ENCODE peak calls at places on chromosome 15, in seven cellular contexts. One of them, this sample, is unnamed.

GRCh38 chr15:54915382-54915781 is 281.4 kb downstream of the RSL24D1 start:
- DNase-seq in spleen: no peak
- DNase-seq in heart right ventricle: no peak
- DNase-seq in A549: no peak
- DNase-seq in neuronal stem cell: no peak
- DNase-seq in cardiac muscle cell: no peak
- DNase-seq in body of pancreas: no peak
- DNase-seq in this sample: no peak

GRCh38 chr15:63909819-63910437 is 76.2 kb upstream of the HERC1 start:
- DNase-seq in spleen: peak; percentile 30
- DNase-seq in heart right ventricle: no peak
- DNase-seq in A549: no peak
- DNase-seq in neuronal stem cell: no peak
- DNase-seq in cardiac muscle cell: no peak
- DNase-seq in body of pancreas: no peak
- DNase-seq in this sample: no peak

GRCh38 chr15:46576611-46577010 is 941.8 kb downstream of the SQOR start:
- DNase-seq in spleen: no peak
- DNase-seq in heart right ventricle: no peak
- DNase-seq in A549: no peak
- DNase-seq in neuronal stem cell: no peak
- DNase-seq in cardiac muscle cell: no peak
- DNase-seq in body of pancreas: no peak
- DNase-seq in this sample: no peak

GRCh38 chr15:78457101-78457500 is 19.1 kb downstream of the IREB2 start:
- DNase-seq in spleen: no peak
- DNase-seq in heart right ventricle: no peak
- DNase-seq in A549: peak; percentile 21
- DNase-seq in neuronal stem cell: no peak
- DNase-seq in cardiac muscle cell: no peak
- DNase-seq in body of pancreas: no peak
- DNase-seq in this sample: no peak

GRCh38 chr15:52780172-52780980 is 9.8 kb downstream of the ONECUT1 start:
- DNase-seq in spleen: peak; percentile 81
- DNase-seq in heart right ventricle: peak; percentile 57
- DNase-seq in A549: peak; percentile 64
- DNase-seq in neuronal stem cell: peak; percentile 67
- DNase-seq in cardiac muscle cell: peak; percentile 68
- DNase-seq in body of pancreas: peak; percentile 84
- DNase-seq in this sample: no peak

GRCh38 chr15:48946088-48946839 is 17.5 kb downstream of the SHC4 start:
- DNase-seq in spleen: no peak
- DNase-seq in heart right ventricle: no peak
- DNase-seq in A549: peak; percentile 4
- DNase-seq in neuronal stem cell: no peak
- DNase-seq in cardiac muscle cell: no peak
- DNase-seq in body of pancreas: no peak
- DNase-seq in this sample: no peak

GRCh38 chr15:75349851-75350588 is 3.2 kb downstream of the NEIL1 start:
- DNase-seq in spleen: peak; percentile 93
- DNase-seq in heart right ventricle: no peak
- DNase-seq in A549: no peak
- DNase-seq in neuronal stem cell: no peak
- DNase-seq in cardiac muscle cell: no peak
- DNase-seq in body of pancreas: no peak
- DNase-seq in this sample: no peak

GRCh38 chr15:50786871-50787270 is 21.4 kb upstream of the SPPL2A start:
- DNase-seq in spleen: no peak
- DNase-seq in heart right ventricle: no peak
- DNase-seq in A549: no peak
- DNase-seq in neuronal stem cell: no peak
- DNase-seq in cardiac muscle cell: no peak
- DNase-seq in body of pancreas: no peak
- DNase-seq in this sample: no peak

GRCh38 chr15:48494646-48495045 is 150.9 kb downstream of the FBN1 start:
- DNase-seq in spleen: no peak
- DNase-seq in heart right ventricle: no peak
- DNase-seq in A549: no peak
- DNase-seq in neuronal stem cell: no peak
- DNase-seq in cardiac muscle cell: no peak
- DNase-seq in body of pancreas: no peak
- DNase-seq in this sample: no peak

GRCh38 chr15:40427188-40427587 is 13.6 kb upstream of the BAHD1 start:
- DNase-seq in spleen: no peak
- DNase-seq in heart right ventricle: no peak
- DNase-seq in A549: no peak
- DNase-seq in neuronal stem cell: no peak
- DNase-seq in cardiac muscle cell: no peak
- DNase-seq in body of pancreas: no peak
- DNase-seq in this sample: no peak

GRCh38 chr15:29103825-29104565 is 165.6 kb downstream of the NSMCE3 start:
- DNase-seq in spleen: peak; percentile 89
- DNase-seq in heart right ventricle: peak; percentile 77
- DNase-seq in A549: peak; percentile 70
- DNase-seq in neuronal stem cell: peak; percentile 83
- DNase-seq in cardiac muscle cell: peak; percentile 87
- DNase-seq in body of pancreas: peak; percentile 45
- DNase-seq in this sample: peak; percentile 78

GRCh38 chr15:98121514-98121913 is 161.0 kb downstream of the ARRDC4 start:
- DNase-seq in spleen: no peak
- DNase-seq in heart right ventricle: no peak
- DNase-seq in A549: no peak
- DNase-seq in neuronal stem cell: no peak
- DNase-seq in cardiac muscle cell: no peak
- DNase-seq in body of pancreas: no peak
- DNase-seq in this sample: no peak

GRCh38 chr15:95410757-95411156 is 919.7 kb upstream of the NR2F2 start:
- DNase-seq in spleen: no peak
- DNase-seq in heart right ventricle: no peak
- DNase-seq in A549: no peak
- DNase-seq in neuronal stem cell: no peak
- DNase-seq in cardiac muscle cell: no peak
- DNase-seq in body of pancreas: no peak
- DNase-seq in this sample: no peak

GRCh38 chr15:78872972-78873795 is 494 bp downstream of the MORF4L1 start:
- DNase-seq in spleen: peak; percentile 96
- DNase-seq in heart right ventricle: peak; percentile 86
- DNase-seq in A549: peak; percentile 85
- DNase-seq in neuronal stem cell: peak; percentile 92
- DNase-seq in cardiac muscle cell: peak; percentile 93
- DNase-seq in body of pancreas: peak; percentile 65
- DNase-seq in this sample: peak; percentile 87

GRCh38 chr15:89364741-89365450 is 30.3 kb upstream of the POLG start:
- DNase-seq in spleen: no peak
- DNase-seq in heart right ventricle: no peak
- DNase-seq in A549: no peak
- DNase-seq in neuronal stem cell: no peak
- DNase-seq in cardiac muscle cell: peak; percentile 56
- DNase-seq in body of pancreas: no peak
- DNase-seq in this sample: no peak

GRCh38 chr15:89364341-89364740 is 29.7 kb upstream of the POLG start:
- DNase-seq in spleen: peak; percentile 74
- DNase-seq in heart right ventricle: no peak
- DNase-seq in A549: no peak
- DNase-seq in neuronal stem cell: no peak
- DNase-seq in cardiac muscle cell: no peak
- DNase-seq in body of pancreas: no peak
- DNase-seq in this sample: no peak

GRCh38 chr15:89363133-89363532 is 28.5 kb upstream of the POLG start:
- DNase-seq in spleen: peak; percentile 28
- DNase-seq in heart right ventricle: no peak
- DNase-seq in A549: no peak
- DNase-seq in neuronal stem cell: no peak
- DNase-seq in cardiac muscle cell: no peak
- DNase-seq in body of pancreas: no peak
- DNase-seq in this sample: no peak

GRCh38 chr15:89362203-89363101 is 27.8 kb upstream of the POLG start:
- DNase-seq in spleen: peak; percentile 59
- DNase-seq in heart right ventricle: no peak
- DNase-seq in A549: no peak
- DNase-seq in neuronal stem cell: no peak
- DNase-seq in cardiac muscle cell: no peak
- DNase-seq in body of pancreas: no peak
- DNase-seq in this sample: no peak

GRCh38 chr15:89363770-89364169 is 29.1 kb upstream of the POLG start:
- DNase-seq in spleen: no peak
- DNase-seq in heart right ventricle: no peak
- DNase-seq in A549: no peak
- DNase-seq in neuronal stem cell: no peak
- DNase-seq in cardiac muscle cell: no peak
- DNase-seq in body of pancreas: no peak
- DNase-seq in this sample: no peak
- H3K4me3 ChIP-seq in spleen: no peak overlapping the region
- H3K4me3 ChIP-seq in heart right ventricle: no peak overlapping the region
- H3K4me3 ChIP-seq in A549: no peak overlapping the region
- H3K4me3 ChIP-seq in neuronal stem cell: no peak overlapping the region
- H3K4me3 ChIP-seq in cardiac muscle cell: no peak overlapping the region
- H3K4me3 ChIP-seq in body of pancreas: no peak overlapping the region
- H3K4me3 ChIP-seq in this sample: no peak overlapping the region

DNA sequence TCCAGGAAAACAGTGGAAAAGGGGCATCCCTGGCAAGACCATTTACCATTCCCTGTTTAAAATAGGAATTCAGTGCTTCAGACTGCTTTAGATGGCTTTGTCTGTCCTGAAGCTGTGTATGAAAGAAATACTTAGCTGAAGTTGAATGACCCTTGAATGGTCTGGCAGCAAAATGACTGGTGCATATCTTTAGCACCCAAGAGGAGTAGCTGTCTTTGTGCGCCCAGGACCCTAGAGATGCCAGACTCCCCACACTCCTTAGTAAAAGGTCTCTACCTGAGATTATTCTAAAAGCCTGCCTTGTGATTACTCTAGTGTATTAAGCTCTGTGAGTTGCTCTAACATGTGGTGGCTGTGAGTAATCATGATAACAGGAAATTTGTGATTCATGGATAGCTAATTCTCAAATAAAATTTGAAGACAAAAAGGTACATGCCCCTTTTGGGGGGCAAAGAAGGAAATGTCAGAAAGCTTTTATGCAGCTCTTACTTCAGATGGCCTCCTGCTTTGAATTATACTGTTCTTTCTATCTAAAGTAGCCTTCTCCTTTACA is 3.2 kb downstream of the MAPKBP1 start:
- DNase-seq in spleen: no peak
- DNase-seq in heart right ventricle: no peak
- DNase-seq in A549: no peak
- DNase-seq in neuronal stem cell: no peak
- DNase-seq in cardiac muscle cell: no peak
- DNase-seq in body of pancreas: no peak
- DNase-seq in this sample: no peak
- H3K4me1 ChIP-seq in spleen: peaks cover 88% of the 10 kb centered on the region
- H3K4me1 ChIP-seq in heart right ventricle: peaks cover 64% of the 10 kb centered on the region
- H3K4me1 ChIP-seq in A549: peaks cover 22% of the 10 kb centered on the region
- H3K4me1 ChIP-seq in neuronal stem cell: peaks cover 19% of the 10 kb centered on the region
- H3K4me1 ChIP-seq in cardiac muscle cell: peaks cover 61% of the 10 kb centered on the region
- H3K4me1 ChIP-seq in body of pancreas: peaks cover 37% of the 10 kb centered on the region
- H3K4me1 ChIP-seq in this sample: peaks cover 72% of the 10 kb centered on the region

GRCh38 chr15:58462547-58462946 is 30.8 kb downstream of the LIPC start:
- DNase-seq in spleen: no peak
- DNase-seq in heart right ventricle: no peak
- DNase-seq in A549: no peak
- DNase-seq in neuronal stem cell: no peak
- DNase-seq in cardiac muscle cell: no peak
- DNase-seq in body of pancreas: no peak
- DNase-seq in this sample: no peak

GRCh38 chr15:58463815-58464697 is 32.3 kb downstream of the LIPC start:
- DNase-seq in spleen: no peak
- DNase-seq in heart right ventricle: no peak
- DNase-seq in A549: no peak
- DNase-seq in neuronal stem cell: no peak
- DNase-seq in cardiac muscle cell: no peak
- DNase-seq in body of pancreas: no peak
- DNase-seq in this sample: no peak

GRCh38 chr15:58460872-58461271 is 29.1 kb downstream of the LIPC start:
- DNase-seq in spleen: no peak
- DNase-seq in heart right ventricle: no peak
- DNase-seq in A549: no peak
- DNase-seq in neuronal stem cell: no peak
- DNase-seq in cardiac muscle cell: no peak
- DNase-seq in body of pancreas: no peak
- DNase-seq in this sample: no peak

GRCh38 chr15:58465070-58465469 is 33.3 kb downstream of the LIPC start:
- DNase-seq in spleen: no peak
- DNase-seq in heart right ventricle: no peak
- DNase-seq in A549: no peak
- DNase-seq in neuronal stem cell: no peak
- DNase-seq in cardiac muscle cell: no peak
- DNase-seq in body of pancreas: no peak
- DNase-seq in this sample: no peak

GRCh38 chr15:58462973-58463663 is 31.3 kb downstream of the LIPC start:
- DNase-seq in spleen: no peak
- DNase-seq in heart right ventricle: no peak
- DNase-seq in A549: no peak
- DNase-seq in neuronal stem cell: no peak
- DNase-seq in cardiac muscle cell: no peak
- DNase-seq in body of pancreas: no peak
- DNase-seq in this sample: no peak
- H3K27ac ChIP-seq in spleen: no peak overlapping the region
- H3K27ac ChIP-seq in heart right ventricle: no peak overlapping the region
- H3K27ac ChIP-seq in A549: peak overlapping the region; percentile 70
- H3K27ac ChIP-seq in neuronal stem cell: no peak overlapping the region
- H3K27ac ChIP-seq in cardiac muscle cell: no peak overlapping the region
- H3K27ac ChIP-seq in body of pancreas: peak overlapping the region; percentile 19
- H3K27ac ChIP-seq in this sample: no peak overlapping the region

GRCh38 chr15:34755419-34755773 is 598 bp upstream of the GJD2 start:
- DNase-seq in spleen: no peak
- DNase-seq in heart right ventricle: no peak
- DNase-seq in A549: no peak
- DNase-seq in neuronal stem cell: no peak
- DNase-seq in cardiac muscle cell: no peak
- DNase-seq in body of pancreas: no peak
- DNase-seq in this sample: no peak

GRCh38 chr15:34754674-34755418 is at the start of gene GJD2:
- DNase-seq in spleen: no peak
- DNase-seq in heart right ventricle: no peak
- DNase-seq in A549: no peak
- DNase-seq in neuronal stem cell: peak; percentile 51
- DNase-seq in cardiac muscle cell: peak; percentile 73
- DNase-seq in body of pancreas: no peak
- DNase-seq in this sample: no peak

GRCh38 chr15:34757262-34757661 is 2.5 kb upstream of the GJD2 start:
- DNase-seq in spleen: no peak
- DNase-seq in heart right ventricle: no peak
- DNase-seq in A549: no peak
- DNase-seq in neuronal stem cell: no peak
- DNase-seq in cardiac muscle cell: no peak
- DNase-seq in body of pancreas: no peak
- DNase-seq in this sample: no peak

GRCh38 chr15:34753236-34753894 is 1.4 kb downstream of the GJD2 start:
- DNase-seq in spleen: no peak
- DNase-seq in heart right ventricle: no peak
- DNase-seq in A549: no peak
- DNase-seq in neuronal stem cell: peak; percentile 77
- DNase-seq in cardiac muscle cell: peak; percentile 86
- DNase-seq in body of pancreas: peak; percentile 29
- DNase-seq in this sample: no peak

DNA sequence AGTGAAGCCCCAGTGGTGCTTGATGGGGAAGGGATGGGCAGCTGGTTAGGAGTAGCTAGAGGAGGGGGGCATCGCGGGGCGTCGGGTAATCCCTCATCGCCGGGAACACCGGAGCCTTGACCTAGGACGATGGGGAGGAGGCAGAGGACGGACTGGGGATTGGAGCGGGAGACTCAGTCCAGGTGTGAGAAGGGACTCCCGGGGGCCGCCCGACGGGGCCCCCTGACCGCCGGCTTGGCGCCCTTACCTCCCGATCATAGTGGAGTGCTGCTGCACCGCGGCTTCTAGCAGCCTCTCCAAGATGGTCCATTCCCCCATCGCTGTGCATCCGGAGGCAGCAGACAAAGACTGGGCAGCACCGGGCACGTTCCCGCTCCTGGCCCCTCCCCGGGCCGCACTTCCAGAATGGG is 622 bp downstream of the GJD2 start:
- DNase-seq in spleen: no peak
- DNase-seq in heart right ventricle: no peak
- DNase-seq in A549: no peak
- DNase-seq in neuronal stem cell: no peak
- DNase-seq in cardiac muscle cell: no peak
- DNase-seq in body of pancreas: no peak
- DNase-seq in this sample: no peak
- H3K4me3 ChIP-seq in spleen: peak overlapping the region; percentile 16
- H3K4me3 ChIP-seq in heart right ventricle: no peak overlapping the region
- H3K4me3 ChIP-seq in A549: peak overlapping the region; percentile 43
- H3K4me3 ChIP-seq in neuronal stem cell: no peak overlapping the region
- H3K4me3 ChIP-seq in cardiac muscle cell: peak overlapping the region; percentile 42
- H3K4me3 ChIP-seq in body of pancreas: no peak overlapping the region
- H3K4me3 ChIP-seq in this sample: no peak overlapping the region